ENCODE peak calls at places on chromosomes 2 and 18, in six cellular contexts. N is WERI-Rb-1, U is pancreas, S is Peyer's patch, I is Calu3, V is AG10803. A is an unnamed sample.

GRCh38 chr2:199902486-199903110 is 8.5 kb upstream of the C2orf69 start:
- DNase-seq in N (no peak), U (no peak), S (no peak), I (no peak), V (no peak), A (no peak)

GRCh38 chr2:155689791-155690190 is 642.7 kb downstream of the NR4A2 start:
- DNase-seq in N (no peak), U (no peak), S (no peak), I (no peak), V (no peak), A (no peak)

GRCh38 chr18:904135-905090 is at the start of gene ADCYAP1:
- DNase-seq in N (peak), U (no peak), S (no peak), I (no peak), V (peak), A (no peak)

GRCh38 chr2:145623136-145623535 is 1103.2 kb upstream of the ZEB2 start:
- DNase-seq in N (no peak), U (no peak), S (no peak), I (peak), V (peak), A (no peak)

GRCh38 chr18:46335551-46336059 is 231.4 kb downstream of the HAUS1 start:
- DNase-seq in N (peak), U (no peak), S (no peak), I (no peak), V (no peak), A (no peak)

GRCh38 chr2:164840930-164841718 is 499 bp downstream of the COBLL1 start:
- DNase-seq in N (peak), U (peak), S (peak), I (peak), V (peak), A (peak)

GRCh38 chr2:18413794-18414396 is 146.6 kb downstream of the RDH14 start:
- DNase-seq in N (no peak), U (no peak), S (peak), I (no peak), V (peak), A (no peak)

GRCh38 chr18:35634376-35634775 is 52.8 kb downstream of the GALNT1 start:
- DNase-seq in N (no peak), U (no peak), S (no peak), I (no peak), V (peak), A (no peak)

GRCh38 chr2:200604571-200605255 is 18.9 kb downstream of the AOX1 start:
- DNase-seq in N (no peak), U (no peak), S (no peak), I (no peak), V (peak), A (no peak)

GRCh38 chr18:26764177-26764576 is 101.3 kb downstream of the AQP4 start:
- DNase-seq in N (no peak), U (no peak), S (no peak), I (no peak), V (no peak), A (no peak)

GRCh38 chr2:109322111-109322510 is 193.1 kb downstream of the SH3RF3 start:
- DNase-seq in N (no peak), U (peak), S (peak), I (no peak), V (peak), A (no peak)

GRCh38 chr2:230254152-230254881 is 28.8 kb downstream of the SP140 start:
- DNase-seq in N (no peak), U (no peak), S (no peak), I (no peak), V (no peak), A (no peak)

GRCh38 chr2:20410556-20411277 is 36.2 kb upstream of the RHOB start:
- DNase-seq in N (peak), U (no peak), S (peak), I (no peak), V (no peak), A (no peak)

GRCh38 chr2:207784898-207785297 is 15.2 kb upstream of the FZD5 start:
- DNase-seq in N (no peak), U (no peak), S (no peak), I (no peak), V (no peak), A (no peak)

GRCh38 chr2:10832228-10832936 is 19.8 kb upstream of the PDIA6 start:
- DNase-seq in N (peak), U (peak), S (peak), I (peak), V (peak), A (peak)

GRCh38 chr2:15778529-15779219 is 161.7 kb upstream of the MYCN start:
- DNase-seq in N (no peak), U (no peak), S (no peak), I (no peak), V (no peak), A (no peak)

GRCh38 chr2:207184768-207185167 is 19.0 kb upstream of the KLF7 start:
- DNase-seq in N (no peak), U (no peak), S (no peak), I (no peak), V (no peak), A (no peak)

GRCh38 chr2:217065695-217066405 is 206.0 kb upstream of the TNP1 start:
- DNase-seq in N (no peak), U (no peak), S (no peak), I (no peak), V (peak), A (no peak)

GRCh38 chr18:77700051-77700450 is 450.4 kb downstream of the GALR1 start:
- DNase-seq in N (no peak), U (no peak), S (no peak), I (no peak), V (no peak), A (no peak)

GRCh38 chr2:196486145-196486544 is 153.4 kb upstream of the CCDC150 start:
- DNase-seq in N (no peak), U (no peak), S (no peak), I (no peak), V (peak), A (no peak)

GRCh38 chr2:231286964-231287363 is 88.5 kb downstream of the ARMC9 start:
- DNase-seq in N (no peak), U (no peak), S (no peak), I (no peak), V (no peak), A (no peak)

GRCh38 chr2:213036836-213037235 is 114.6 kb downstream of the IKZF2 start:
- DNase-seq in N (no peak), U (no peak), S (no peak), I (no peak), V (peak), A (no peak)

GRCh38 chr18:22551536-22552151 is 133.9 kb upstream of the CTAGE1 start:
- DNase-seq in N (no peak), U (peak), S (no peak), I (peak), V (peak), A (no peak)

GRCh38 chr18:48031011-48031480 is 100.6 kb upstream of the SMAD2 start:
- DNase-seq in N (peak), U (peak), S (peak), I (peak), V (peak), A (peak)

GRCh38 chr2:136238214-136238551 is 120.2 kb upstream of the CXCR4 start:
- DNase-seq in N (no peak), U (no peak), S (no peak), I (no peak), V (peak), A (no peak)

GRCh38 chr2:45074713-45075112 is 65.5 kb upstream of the SIX2 start:
- DNase-seq in N (no peak), U (no peak), S (no peak), I (no peak), V (no peak), A (no peak)

GRCh38 chr2:98793275-98793674 is 62.3 kb upstream of the MGAT4A start:
- DNase-seq in N (no peak), U (no peak), S (no peak), I (peak), V (peak), A (no peak)

GRCh38 chr2:83368916-83369315 is 1090.2 kb downstream of the SUCLG1 start:
- DNase-seq in N (no peak), U (no peak), S (no peak), I (no peak), V (peak), A (no peak)

GRCh38 chr2:46481541-46482193 is 2.3 kb downstream of the TMEM247 start:
- DNase-seq in N (no peak), U (no peak), S (no peak), I (no peak), V (peak), A (no peak)

GRCh38 chr2:48946444-48947048 is 191.0 kb upstream of the LHCGR start:
- DNase-seq in N (peak), U (peak), S (peak), I (peak), V (peak), A (peak)

GRCh38 chr2:8239402-8240127 is 442.3 kb upstream of the ID2 start:
- DNase-seq in N (no peak), U (no peak), S (no peak), I (no peak), V (no peak), A (no peak)

GRCh38 chr2:14751581-14751980 is 119.1 kb downstream of the LRATD1 start:
- DNase-seq in N (no peak), U (peak), S (no peak), I (no peak), V (no peak), A (no peak)

GRCh38 chr2:61715501-61715900 is 138.4 kb downstream of the FAM161A start:
- DNase-seq in N (no peak), U (no peak), S (no peak), I (no peak), V (no peak), A (no peak)

GRCh38 chr2:230520875-230521155 is 104.8 kb downstream of the SP100 start:
- DNase-seq in N (no peak), U (no peak), S (no peak), I (no peak), V (no peak), A (no peak)

GRCh38 chr2:25473758-25474335 is 132.1 kb upstream of the DNMT3A start:
- DNase-seq in N (peak), U (peak), S (no peak), I (peak), V (no peak), A (no peak)

GRCh38 chr2:66700181-66700686 is 265.3 kb downstream of the MEIS1 start:
- DNase-seq in N (no peak), U (no peak), S (no peak), I (peak), V (no peak), A (no peak)

GRCh38 chr2:219596954-219597551 is 604 bp upstream of the STK11IP start:
- DNase-seq in N (no peak), U (peak), S (no peak), I (no peak), V (no peak), A (no peak)

GRCh38 chr2:190507135-190507534 is 27.4 kb downstream of the NEMP2 start:
- DNase-seq in N (no peak), U (no peak), S (no peak), I (no peak), V (no peak), A (no peak)

DNA sequence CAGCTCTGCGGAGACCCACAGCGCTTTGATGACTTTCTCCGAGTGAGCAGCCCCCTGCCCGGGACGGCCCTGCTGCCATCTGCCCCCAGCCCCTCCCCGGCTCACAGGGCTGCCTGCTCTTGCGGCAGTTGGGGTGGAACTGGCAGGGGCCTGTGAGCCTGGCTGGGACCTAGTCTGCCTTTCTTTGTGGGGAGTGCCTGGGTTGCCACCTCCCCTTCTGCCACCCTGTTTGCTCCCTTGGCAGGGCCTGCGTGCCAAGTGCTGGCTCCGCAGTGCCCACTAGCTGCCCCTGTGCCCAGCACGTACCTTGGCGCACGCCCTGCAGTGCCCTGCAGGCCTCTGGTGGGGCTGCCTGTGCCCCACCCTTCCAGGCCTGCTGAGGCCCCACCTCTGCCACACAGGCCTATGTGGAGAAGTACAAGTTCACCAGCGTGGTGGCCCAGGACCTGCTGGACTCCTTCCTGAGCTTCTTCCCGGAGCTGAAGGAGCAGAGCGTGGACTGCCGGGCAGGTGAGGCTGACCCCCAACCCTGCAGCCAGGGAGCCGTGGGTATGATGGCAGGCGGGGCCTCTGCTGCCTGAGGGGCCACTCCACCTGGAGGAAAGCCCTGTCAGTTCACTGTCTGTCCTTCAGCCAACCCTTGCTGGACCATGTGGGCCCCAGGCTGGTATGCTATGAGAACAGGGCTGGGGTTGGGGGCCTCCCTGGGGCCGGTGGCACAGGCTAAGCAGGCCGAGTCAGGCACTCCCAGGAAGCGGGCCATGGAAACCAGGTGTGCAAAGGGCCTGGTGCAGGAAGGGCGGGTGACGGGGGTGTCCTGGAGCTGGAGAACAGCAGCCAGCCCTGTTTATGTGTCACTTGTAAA is 7.0 kb downstream of the RNPEPL1 start:
- DNase-seq in N (no peak), U (no peak), S (no peak), I (no peak), V (no peak), A (no peak)
- TF ChIP-seq CTCF in N (no peak), U (no peak), S (no peak), I (no peak), V (no peak), A (no peak)

GRCh38 chr2:178891265-178891958 is 84.2 kb upstream of the TTN start:
- DNase-seq in N (peak), U (peak), S (peak), I (peak), V (peak), A (peak)
- TF ChIP-seq CTCF in N (peak), U (peak), S (peak), I (peak), V (peak), A (peak)

GRCh38 chr18:79677840-79678239 is 1.8 kb upstream of the CTDP1 start:
- DNase-seq in N (no peak), U (no peak), S (no peak), I (no peak), V (no peak), A (no peak)
- TF ChIP-seq CTCF in N (no peak), U (no peak), S (no peak), I (no peak), V (no peak), A (no peak)

GRCh38 chr2:235551965-235552364 is 58.1 kb downstream of the AGAP1 start:
- DNase-seq in N (peak), U (peak), S (peak), I (peak), V (peak), A (no peak)
- TF ChIP-seq CTCF in N (peak), U (peak), S (peak), I (peak), V (peak), A (no peak)

A was measured in GM20000.